ENCODE peak calls at places on chromosomes 12 and 14, in ten cellular contexts. P is thoracic aorta, S is adrenal gland, B is choroid plexus epithelial cell, I is endothelial cell, Q is AG10803, G is cardiac fibroblast, V is lower leg skin, D is cardiac muscle cell, U is astrocyte. Y is an unnamed sample.

GRCh38 chr14:95294834-95295599 is 24.7 kb downstream of the CLMN start:
- DNase-seq in G (peak), S (no peak), D (no peak), V (no peak), I (no peak), P (no peak), B (peak), U (peak), Q (peak), Y (no peak)

GRCh38 chr12:129083121-129083520 is 229.8 kb downstream of the GLT1D1 start:
- DNase-seq in U (no peak), G (no peak), B (no peak), I (no peak), D (no peak), Q (no peak), P (no peak), V (no peak), S (no peak), Y (no peak)

GRCh38 chr14:58919262-58919661 is 269.2 kb upstream of the DAAM1 start:
- DNase-seq in V (no peak), G (no peak), U (no peak), I (no peak), Q (peak), P (no peak), B (peak), D (peak), S (no peak), Y (no peak)

GRCh38 chr14:23143911-23144310 is 24.9 kb upstream of the CEBPE start:
- DNase-seq in D (no peak), U (no peak), B (no peak), Q (no peak), I (no peak), P (no peak), G (no peak), V (no peak), S (no peak), Y (no peak)

GRCh38 chr14:92610849-92611271 is 97.3 kb downstream of the RIN3 start:
- DNase-seq in D (no peak), I (no peak), U (no peak), B (no peak), Q (no peak), G (no peak), S (no peak), V (no peak), P (no peak), Y (no peak)

GRCh38 chr12:17511369-17511768 is 578.6 kb downstream of the RERGL start:
- DNase-seq in I (no peak), D (no peak), P (no peak), B (no peak), Q (no peak), U (no peak), G (no peak), S (no peak), V (no peak), Y (no peak)

GRCh38 chr12:2384533-2385328 is 331.9 kb downstream of the CACNA1C start:
- DNase-seq in G (peak), D (no peak), S (no peak), I (no peak), U (peak), B (peak), Q (peak), P (no peak), V (no peak), Y (no peak)

GRCh38 chr12:89695100-89695499 is 13.5 kb downstream of the ATP2B1 start:
- DNase-seq in I (no peak), D (peak), P (no peak), G (peak), B (peak), S (no peak), V (no peak), U (peak), Q (peak), Y (no peak)

GRCh38 chr12:116389990-116390655 is 112.6 kb upstream of the MED13L start:
- DNase-seq in U (peak), S (peak), Q (peak), B (peak), V (peak), I (no peak), D (no peak), G (peak), P (no peak), Y (no peak)

GRCh38 chr12:97943359-97943758 is 480.8 kb downstream of the RMST start:
- DNase-seq in B (no peak), G (no peak), Q (no peak), V (no peak), D (no peak), I (no peak), S (no peak), U (no peak), P (no peak), Y (no peak)
- TF ChIP-seq CTCF in B (no peak), G (no peak), Q (peak), V (no peak), D (no peak), I (no peak), S (no peak), U (no peak), P (no peak), Y (no peak)

DNA sequence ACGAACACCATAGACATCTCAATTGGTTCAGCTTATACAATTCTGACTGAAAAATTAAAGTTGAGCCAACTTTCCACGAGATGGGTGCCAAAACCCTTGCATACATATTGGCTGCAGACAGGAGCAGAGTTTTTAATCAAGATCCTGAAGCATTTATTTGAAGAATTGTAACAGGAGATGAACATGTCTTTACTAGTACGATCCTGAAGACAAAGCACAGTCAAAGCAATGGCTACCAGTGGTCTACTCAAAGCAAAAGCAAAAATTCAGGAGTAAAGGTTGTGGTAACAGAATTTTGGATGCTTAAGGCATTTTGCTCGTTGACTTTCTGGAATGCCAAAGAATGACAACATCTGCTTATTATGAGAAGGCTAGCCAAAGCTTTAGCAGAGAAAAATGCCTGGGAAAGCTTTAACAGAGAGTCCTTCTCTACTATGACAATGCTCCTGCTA is 20.7 kb downstream of the ZDHHC17 start:
- DNase-seq in Q (peak), P (no peak), U (peak), V (no peak), G (peak), S (no peak), B (peak), D (no peak), I (no peak), Y (no peak)
- TF ChIP-seq CTCF in Q (no peak), P (no peak), U (no peak), V (no peak), G (no peak), S (no peak), B (no peak), D (no peak), I (no peak), Y (no peak)

DNA sequence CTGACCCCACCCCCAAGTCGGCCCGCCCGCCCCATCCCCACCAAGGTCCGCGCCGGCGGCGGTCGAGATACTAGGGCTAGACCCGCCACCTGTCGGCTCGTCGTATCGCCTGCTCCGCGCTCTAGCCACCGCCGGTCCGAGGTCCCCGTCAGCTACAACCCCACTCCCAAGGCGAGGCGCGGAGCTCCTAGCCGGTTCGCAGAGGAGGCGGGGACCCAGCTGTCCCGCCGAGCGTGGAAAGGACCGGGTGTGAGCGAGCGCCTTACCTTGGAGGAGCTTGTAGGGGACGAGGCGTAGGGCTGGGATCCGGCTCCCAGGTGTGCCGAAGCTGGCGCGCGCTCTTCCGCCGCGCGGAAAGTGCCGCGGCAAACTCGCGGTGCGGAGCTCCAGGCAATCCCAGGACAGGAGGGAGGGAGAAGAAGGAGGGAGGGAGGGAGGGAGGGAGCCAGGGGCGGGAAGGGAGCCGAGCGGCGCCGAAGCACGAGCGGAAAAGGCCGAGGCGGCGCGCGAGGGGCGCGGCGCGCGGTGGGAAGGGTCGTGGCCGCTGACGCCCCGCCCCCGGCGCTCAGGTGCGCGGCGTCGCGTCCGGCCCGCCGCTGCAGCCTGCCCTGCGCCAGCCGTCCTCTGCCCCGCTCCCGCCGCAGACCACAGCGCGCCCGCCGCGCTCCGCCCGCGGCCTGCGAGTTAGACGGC is at the start of gene PAWR:
- DNase-seq in D (peak), Q (peak), I (peak), G (peak), P (peak), S (peak), B (peak), U (peak), V (peak), Y (peak)
- TF ChIP-seq CTCF in D (no peak), Q (peak), I (no peak), G (peak), P (peak), S (no peak), B (peak), U (no peak), V (no peak), Y (peak)

GRCh38 chr12:52050771-52051541 is at the start of gene NR4A1:
- DNase-seq in Q (peak), D (peak), S (peak), P (peak), B (peak), V (peak), I (peak), G (peak), U (peak), Y (peak)
- TF ChIP-seq CTCF in Q (no peak), D (peak), S (peak), P (no peak), B (peak), V (no peak), I (no peak), G (peak), U (no peak), Y (no peak)

GRCh38 chr14:64337901-64338615 is 43.9 kb upstream of the ESR2 start:
- DNase-seq in D (peak), P (peak), G (peak), U (peak), I (peak), B (peak), Q (peak), V (peak), S (peak), Y (peak)
- TF ChIP-seq CTCF in D (peak), P (no peak), G (peak), U (no peak), I (no peak), B (peak), Q (no peak), V (no peak), S (no peak), Y (peak)

GRCh38 chr12:5756443-5756842 is 188.6 kb downstream of the ANO2 start:
- DNase-seq in V (no peak), D (no peak), Q (no peak), I (no peak), S (no peak), P (no peak), B (no peak), U (no peak), G (no peak), Y (no peak)
- TF ChIP-seq CTCF in V (no peak), D (no peak), Q (no peak), I (no peak), S (no peak), P (no peak), B (no peak), U (no peak), G (no peak), Y (no peak)

GRCh38 chr12:94603434-94604068 is 46.8 kb downstream of the TMCC3 start:
- DNase-seq in B (no peak), S (no peak), D (peak), Q (no peak), I (peak), V (no peak), P (no peak), U (no peak), G (peak), Y (no peak)
- TF ChIP-seq CTCF in B (peak), S (peak), D (peak), Q (peak), I (peak), V (no peak), P (peak), U (peak), G (peak), Y (peak)

GRCh38 chr12:120257041-120257821 is 8.3 kb downstream of the PXN start:
- DNase-seq in Q (peak), S (peak), D (no peak), I (no peak), P (no peak), V (peak), G (peak), B (peak), U (peak), Y (peak)
- TF ChIP-seq CTCF in Q (no peak), S (peak), D (no peak), I (no peak), P (no peak), V (no peak), G (peak), B (no peak), U (no peak), Y (no peak)

DNA sequence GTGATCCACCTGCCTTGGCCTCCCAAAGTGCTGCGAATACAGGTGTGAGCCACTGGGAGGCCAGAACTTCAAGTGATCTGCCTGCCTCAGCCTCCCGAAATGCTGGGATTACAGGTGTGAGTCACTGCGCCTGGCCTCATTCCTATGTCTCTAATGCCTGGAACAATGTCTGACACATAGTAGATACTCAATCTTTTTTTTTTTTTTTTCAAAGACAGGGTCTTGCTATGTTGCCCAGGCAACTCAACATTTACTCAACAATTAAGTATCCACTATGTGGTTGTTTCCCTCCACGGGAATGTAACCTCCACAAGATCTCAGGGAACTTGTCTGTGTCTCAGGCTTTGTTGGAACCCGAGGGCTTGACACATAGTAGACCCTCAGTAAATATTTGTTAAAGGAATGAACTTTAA is 3.1 kb upstream of the TMEM120B start:
- DNase-seq in P (no peak), D (no peak), S (no peak), V (no peak), G (peak), B (peak), U (peak), I (no peak), Q (peak), Y (no peak)
- TF ChIP-seq CTCF in P (no peak), D (no peak), S (no peak), V (no peak), G (peak), B (no peak), U (no peak), I (no peak), Q (no peak), Y (no peak)

DNA sequence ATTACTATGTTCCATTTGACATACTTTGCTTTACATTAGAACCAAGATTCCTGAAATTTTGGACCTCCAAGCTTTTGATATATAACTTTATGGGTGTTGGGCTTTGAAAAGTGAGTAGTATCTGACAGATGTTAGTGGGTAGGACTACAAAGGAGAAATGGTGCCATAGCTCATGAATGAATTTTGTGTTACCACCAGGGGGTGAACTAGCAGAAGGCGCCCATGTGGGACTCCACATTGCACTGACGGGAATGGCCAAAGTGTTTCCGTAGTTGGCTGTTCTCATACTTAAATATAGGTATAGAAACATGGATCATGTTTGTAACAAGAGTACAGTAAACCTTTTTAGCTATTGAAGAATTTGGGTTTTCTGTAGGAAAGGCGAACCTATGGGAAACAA is 337.5 kb downstream of the FLRT2 start:
- DNase-seq in G (no peak), D (no peak), S (no peak), B (no peak), U (no peak), Q (no peak), P (no peak), V (no peak), I (peak), Y (no peak)
- TF ChIP-seq CTCF in G (no peak), D (no peak), S (no peak), B (peak), U (no peak), Q (no peak), P (no peak), V (no peak), I (peak), Y (peak)

Y was measured in osteocyte.